ENCODE peak calls at places on chromosomes 11 and 22, in five cellular contexts. V is HepG2, B is HCT116, M is GM12878, R is K562. I is an unnamed sample.

GRCh38 chr11:26842458-26842841 is 120.6 kb upstream of the SLC5A12 start:
- DNase-seq in V (no peak), M (no peak), B (no peak), R (no peak), I (no peak)

GRCh38 chr11:134276396-134277175 is 407 bp downstream of the GLB1L3 start:
- DNase-seq in B (no peak), R (peak; percentile 3), M (no peak), V (no peak), I (peak; percentile 78)

GRCh38 chr22:43795320-43795719 is 16.8 kb downstream of the EFCAB6 start:
- DNase-seq in V (no peak), R (no peak), B (no peak), M (no peak), I (no peak)

GRCh38 chr11:69771466-69771865 is 3.7 kb downstream of the FGF4 start:
- DNase-seq in M (no peak), V (no peak), B (no peak), R (no peak), I (no peak)

GRCh38 chr11:23406131-23406819 is 546.0 kb upstream of the CCDC179 start:
- DNase-seq in R (no peak), B (no peak), M (no peak), V (no peak), I (no peak)

GRCh38 chr11:13772223-13773046 is 104.0 kb downstream of the FAR1 start:
- DNase-seq in M (peak; percentile 11), R (peak; percentile 24), B (peak; percentile 67), V (peak; percentile 58), I (peak; percentile 31)

GRCh38 chr11:119573858-119574257 is 150.9 kb upstream of the THY1 start:
- DNase-seq in R (no peak), M (no peak), V (no peak), B (no peak), I (no peak)

GRCh38 chr11:116852261-116853125 is 15.1 kb upstream of the APOA1 start:
- DNase-seq in M (no peak), R (no peak), V (no peak), B (no peak), I (no peak)

GRCh38 chr11:132022285-132022684 is 651.9 kb downstream of the NTM start:
- DNase-seq in B (no peak), M (no peak), V (no peak), R (no peak), I (no peak)

GRCh38 chr22:30246962-30247376 is 410 bp upstream of the LIF start:
- DNase-seq in B (no peak), M (no peak), R (no peak), V (no peak), I (no peak)

GRCh38 chr11:37788141-37788877 is 1190.3 kb upstream of the RAG2 start:
- DNase-seq in B (no peak), V (no peak), R (no peak), M (no peak), I (no peak)

GRCh38 chr11:62856333-62856910 is 17.0 kb upstream of the WDR74 start:
- DNase-seq in M (no peak), R (no peak), V (no peak), B (no peak), I (no peak)

GRCh38 chr11:132158696-132159095 is 788.3 kb downstream of the NTM start:
- DNase-seq in V (no peak), R (no peak), M (no peak), B (no peak), I (no peak)

GRCh38 chr11:100851129-100851528 is 164.0 kb downstream of the ARHGAP42 start:
- DNase-seq in R (no peak), M (no peak), V (no peak), B (peak; percentile 41), I (no peak)

GRCh38 chr11:131506376-131506775 is 136.0 kb downstream of the NTM start:
- DNase-seq in B (no peak), R (no peak), V (no peak), M (no peak), I (no peak)

GRCh38 chr11:60657880-60658279 is 41.5 kb upstream of the MS4A8 start:
- DNase-seq in V (peak; percentile 28), B (no peak), R (no peak), M (no peak), I (no peak)

GRCh38 chr11:4531666-4532065 is 13.3 kb upstream of the OR52M1 start:
- DNase-seq in M (no peak), V (peak; percentile 24), B (no peak), R (no peak), I (no peak)

GRCh38 chr11:96012086-96012824 is 88.3 kb upstream of the MTMR2 start:
- DNase-seq in V (peak; percentile 99), M (peak; percentile 96), R (no peak), B (peak; percentile 41), I (no peak)

GRCh38 chr22:48721394-48721666 is 1106.3 kb downstream of the BRD1 start:
- DNase-seq in B (no peak), R (no peak), V (no peak), M (no peak), I (no peak)

GRCh38 chr22:20833225-20833665 is 25.4 kb downstream of the PI4KA start:
- DNase-seq in M (no peak), B (no peak), R (peak; percentile 46), V (no peak), I (no peak)

GRCh38 chr22:37457093-37457893 is 28.9 kb downstream of the MFNG start:
- DNase-seq in M (peak; percentile 24), R (peak; percentile 81), B (peak; percentile 79), V (peak; percentile 60), I (peak; percentile 97)

GRCh38 chr11:9219572-9219971 is 45.6 kb downstream of the DENND5A start:
- DNase-seq in R (no peak), V (no peak), M (no peak), B (no peak), I (peak; percentile 26)

GRCh38 chr11:117076941-117077659 is 21.1 kb downstream of the SIK3 start:
- DNase-seq in M (peak; percentile 57), V (peak; percentile 96), B (no peak), R (no peak), I (no peak)

GRCh38 chr11:45648931-45649330 is 16.5 kb downstream of the CHST1 start:
- DNase-seq in B (no peak), M (no peak), V (no peak), R (no peak), I (no peak)

GRCh38 chr11:32311351-32312077 is 123.8 kb downstream of the WT1 start:
- DNase-seq in V (no peak), R (no peak), B (no peak), M (no peak), I (no peak)

GRCh38 chr22:31637375-31637937 is 24.6 kb downstream of the PISD start:
- DNase-seq in R (no peak), V (no peak), M (no peak), B (no peak), I (no peak)

GRCh38 chr22:35456757-35457156 is 56.8 kb downstream of the MCM5 start:
- DNase-seq in V (no peak), M (no peak), R (no peak), B (no peak), I (no peak)

GRCh38 chr22:35455529-35455928 is 55.6 kb downstream of the MCM5 start:
- DNase-seq in V (no peak), B (no peak), M (no peak), R (no peak), I (no peak)

GRCh38 chr22:35458547-35459422 is 58.8 kb downstream of the MCM5 start:
- DNase-seq in B (no peak), R (no peak), M (no peak), V (no peak), I (no peak)

GRCh38 chr22:35459423-35459894 is 59.5 kb downstream of the MCM5 start:
- DNase-seq in M (no peak), R (no peak), B (no peak), V (no peak), I (no peak)

DNA sequence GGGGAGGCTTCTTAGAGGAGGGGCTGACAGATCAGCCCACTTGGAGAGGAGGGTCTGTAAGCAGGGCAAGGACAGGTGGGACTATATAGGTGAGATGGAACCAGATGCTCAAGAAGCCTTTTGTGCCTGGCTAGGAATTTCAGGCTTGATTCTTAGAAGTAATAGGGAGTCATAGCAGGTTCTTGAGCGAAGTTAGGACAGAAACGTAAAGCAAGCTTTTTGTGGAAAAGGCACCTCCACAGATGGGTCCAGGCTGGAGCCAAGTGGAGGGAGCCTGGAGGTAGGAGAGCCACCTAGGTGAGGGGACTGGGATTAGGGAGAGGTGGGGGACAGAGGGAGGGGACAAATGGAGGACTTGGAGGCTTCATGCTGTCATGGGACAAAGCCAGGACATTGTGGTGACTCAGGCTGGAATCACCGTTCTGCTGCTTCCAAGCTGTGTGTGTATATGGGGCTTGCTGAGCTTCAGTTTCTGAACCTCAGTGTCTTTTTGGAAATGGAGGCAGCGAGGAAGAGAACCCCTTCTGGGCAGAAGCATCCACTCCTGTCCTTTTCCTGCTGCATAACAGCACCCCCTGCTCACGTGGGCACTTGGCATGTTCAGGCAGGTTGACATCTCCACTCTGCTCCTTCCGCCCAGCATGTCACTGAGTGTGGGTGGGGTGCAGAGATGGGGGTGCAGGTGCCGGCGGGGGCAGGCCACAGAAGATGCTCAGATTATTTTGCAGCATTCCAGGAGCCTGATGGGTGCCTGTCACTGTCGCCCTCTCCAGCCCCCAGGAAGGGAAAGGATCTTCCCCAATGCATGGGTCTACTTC is 58.0 kb downstream of the MCM5 start:
- DNase-seq in R (no peak), M (no peak), B (no peak), V (no peak), I (no peak)
- TF ChIP-seq SRF in R (no peak), M (no peak), B (no peak), V (no peak), I (no peak)

DNA sequence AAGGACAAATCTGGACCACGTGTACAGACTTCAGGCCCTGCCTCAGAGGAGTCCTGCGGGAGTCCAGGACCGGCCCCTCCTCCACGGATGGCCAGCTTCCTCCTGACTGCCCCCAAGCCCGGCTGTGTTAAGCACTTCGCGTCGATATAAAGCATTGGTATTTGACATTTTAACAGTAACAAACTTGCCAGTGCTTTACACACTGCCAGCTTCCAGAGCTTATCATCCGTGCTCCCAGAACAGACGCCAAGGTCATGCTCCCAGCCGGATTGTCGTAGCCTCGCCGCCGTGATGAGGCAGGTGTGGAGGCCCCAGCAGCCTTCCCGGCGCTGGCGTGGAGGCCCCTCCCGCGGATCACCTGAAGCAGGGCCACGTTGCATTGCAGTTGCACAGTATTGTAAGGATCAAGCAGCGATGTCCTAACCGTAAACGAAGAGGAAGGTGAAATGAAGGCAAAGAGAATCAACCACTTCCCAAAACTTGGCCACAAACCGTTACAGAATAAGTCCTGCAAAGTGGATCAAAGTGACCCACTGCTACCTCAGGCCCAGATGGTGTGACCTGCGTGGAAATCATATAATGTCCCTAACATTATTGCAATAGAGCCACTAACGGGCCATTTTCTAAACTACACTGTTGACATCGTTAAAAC is 51.7 kb downstream of the CERK start:
- DNase-seq in M (no peak), B (no peak), R (no peak), V (no peak), I (no peak)
- TF ChIP-seq SRF in M (no peak), B (no peak), R (no peak), V (no peak), I (no peak)

GRCh38 chr11:63866211-63866610 is 27.3 kb downstream of the MARK2 start:
- DNase-seq in R (no peak), M (peak; percentile 86), B (no peak), V (no peak), I (no peak)
- TF ChIP-seq SRF in R (no peak), M (no peak), B (no peak), V (no peak), I (no peak)

GRCh38 chr11:75982309-75982708 is 167.3 kb downstream of the UVRAG start:
- DNase-seq in V (no peak), M (no peak), B (no peak), R (peak; percentile 11), I (no peak)
- TF ChIP-seq SRF in V (no peak), M (no peak), B (no peak), R (no peak), I (no peak)

GRCh38 chr11:44120169-44120568 is 24.7 kb downstream of the EXT2 start:
- DNase-seq in R (peak; percentile 37), M (no peak), B (no peak), V (no peak), I (no peak)
- TF ChIP-seq SRF in R (no peak), M (no peak), B (no peak), V (no peak), I (no peak)